ENCODE peak calls at places on chromosomes 11 and 22, in six cellular contexts. M, J, B, K, S and L are unnamed samples. For H3K27me3, the result is how much of the 10 kb centered on the place peaks cover.

GRCh38 chr11:5242933-5243844 is 6.5 kb downstream of the HBG1 start:
- DNase-seq in M (no peak), J (no peak), B (no peak), K (no peak), S (peak), L (no peak)

GRCh38 chr11:36116161-36116560 is 172.3 kb downstream of the LDLRAD3 start:
- DNase-seq in M (no peak), J (no peak), B (no peak), K (no peak), S (no peak), L (no peak)

GRCh38 chr11:107858217-107859070 is at the start of gene SLC35F2:
- DNase-seq in M (peak), J (peak), B (peak), K (peak), S (peak), L (peak)

GRCh38 chr22:46797355-46797754 is 34.9 kb downstream of the TBC1D22A start:
- DNase-seq in M (no peak), J (no peak), B (no peak), K (no peak), S (peak), L (no peak)

GRCh38 chr22:50703726-50704509 is 31.3 kb downstream of the SHANK3 start:
- DNase-seq in M (no peak), J (no peak), B (no peak), K (peak), S (no peak), L (peak)

GRCh38 chr11:89633125-89633695 is 76.9 kb upstream of the TRIM77 start:
- DNase-seq in M (no peak), J (no peak), B (no peak), K (no peak), S (no peak), L (no peak)

GRCh38 chr11:128835741-128836410 is 31.2 kb downstream of the KCNJ1 start:
- DNase-seq in M (peak), J (no peak), B (no peak), K (no peak), S (no peak), L (no peak)

GRCh38 chr11:109401532-109401931 is 20.5 kb upstream of the C11orf87 start:
- DNase-seq in M (no peak), J (no peak), B (no peak), K (no peak), S (no peak), L (no peak)

GRCh38 chr11:120186799-120187591 is 23.8 kb upstream of the OAF start:
- DNase-seq in M (peak), J (no peak), B (no peak), K (no peak), S (peak), L (peak)

GRCh38 chr22:49299821-49300231 is 527.8 kb downstream of the BRD1 start:
- DNase-seq in M (peak), J (no peak), B (no peak), K (no peak), S (no peak), L (peak)

GRCh38 chr11:72422414-72422813 is 11.9 kb downstream of the CLPB start:
- DNase-seq in M (no peak), J (no peak), B (no peak), K (no peak), S (no peak), L (no peak)

GRCh38 chr11:130647371-130647770 is 198.9 kb downstream of the ADAMTS15 start:
- DNase-seq in M (no peak), J (no peak), B (no peak), K (no peak), S (no peak), L (no peak)

GRCh38 chr11:10322830-10323792 is 18.2 kb downstream of the ADM start:
- DNase-seq in M (peak), J (no peak), B (peak), K (peak), S (peak), L (peak)

GRCh38 chr11:123719452-123719851 is 22.0 kb downstream of the ZNF202 start:
- DNase-seq in M (no peak), J (no peak), B (no peak), K (no peak), S (peak), L (no peak)

GRCh38 chr22:30875481-30876215 is 92.9 kb downstream of the MORC2 start:
- DNase-seq in M (no peak), J (no peak), B (no peak), K (peak), S (no peak), L (peak)

GRCh38 chr11:73783483-73784020 is 4.1 kb upstream of the MRPL48 start:
- DNase-seq in M (no peak), J (no peak), B (no peak), K (no peak), S (no peak), L (no peak)
- H3K27ac ChIP-seq in M (no peak), J (no peak), B (peak), K (no peak), S (no peak), L (no peak)

DNA sequence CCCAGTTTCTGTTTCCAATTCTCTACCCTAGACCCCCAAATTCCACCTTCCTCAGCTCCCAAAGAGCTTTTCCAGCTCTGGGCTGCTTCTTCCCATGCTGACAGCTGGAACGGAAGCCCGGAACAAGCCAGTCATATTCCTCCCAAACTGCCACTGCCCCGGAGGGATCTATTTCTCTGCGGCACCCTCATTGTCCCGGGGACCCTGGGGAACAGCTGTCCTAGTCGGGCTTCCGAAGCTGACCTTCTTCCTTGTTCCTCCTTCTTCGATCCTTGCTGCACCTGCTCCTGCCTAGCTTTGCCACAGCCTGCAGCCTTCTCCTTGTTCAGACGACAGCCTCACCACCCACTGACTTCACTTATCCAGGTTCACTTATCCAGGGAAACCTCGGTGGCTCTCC is 105.7 kb downstream of the TSPAN18 start:
- DNase-seq in M (no peak), J (no peak), B (no peak), K (no peak), S (no peak), L (no peak)
- H3K27me3 ChIP-seq in M (under half), J (under half), B (under half), K (under half), S (under half), L (under half)

DNA sequence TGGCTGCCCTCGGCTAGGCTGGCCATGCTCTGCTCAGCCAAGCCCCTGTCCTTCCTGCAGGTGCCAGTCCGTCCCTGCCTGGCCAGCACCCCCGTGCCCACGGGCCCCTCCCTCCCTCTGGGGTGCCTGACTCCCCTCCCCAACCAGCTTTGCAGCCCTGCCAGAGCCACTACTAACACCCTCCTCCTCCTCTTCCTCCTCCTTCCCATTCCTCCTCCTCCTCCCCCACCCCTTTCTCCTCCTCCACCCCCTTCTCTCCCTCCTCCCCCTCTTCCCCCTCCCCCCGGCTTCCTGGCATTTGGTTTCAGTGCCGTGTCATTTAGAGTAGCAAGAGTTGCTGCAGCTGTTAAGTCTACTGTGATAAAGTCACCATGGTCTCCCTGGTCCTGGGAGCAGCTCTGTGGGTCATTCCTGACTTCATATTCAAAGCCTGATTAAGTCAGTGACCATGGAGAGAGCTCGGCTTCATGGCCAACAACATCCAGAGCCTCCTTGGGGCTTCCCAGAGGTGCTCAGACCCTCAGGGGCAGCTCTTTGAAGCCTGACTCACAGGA is 78.5 kb downstream of the PIWIL3 start:
- DNase-seq in M (no peak), J (no peak), B (no peak), K (no peak), S (peak), L (no peak)
- H3K27ac ChIP-seq in M (no peak), J (no peak), B (no peak), K (no peak), S (peak), L (no peak)

DNA sequence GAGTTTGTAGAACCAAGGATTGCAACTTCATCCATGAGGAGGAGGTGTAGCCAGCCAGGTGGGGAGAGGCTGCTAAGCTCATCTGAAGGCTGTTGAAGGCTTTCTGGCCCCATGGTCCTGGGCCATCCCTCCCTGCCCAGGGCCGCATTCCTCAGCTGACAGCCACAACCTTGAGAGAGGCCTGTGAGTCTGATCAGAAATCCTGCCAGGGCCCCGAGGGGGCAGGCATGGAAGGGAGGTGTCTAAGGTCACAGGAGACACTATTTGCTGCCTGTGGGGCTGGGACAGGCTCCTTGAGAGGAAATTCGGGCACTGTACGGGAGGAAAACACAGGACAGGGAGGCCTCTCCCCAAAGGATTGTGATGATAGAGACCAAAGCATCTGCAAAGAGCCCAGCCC is 88.1 kb upstream of the IGLL5 start:
- DNase-seq in M (no peak), J (no peak), B (no peak), K (no peak), S (no peak), L (no peak)
- H3K27me3 ChIP-seq in M (under half), J (under half), B (under half), K (under half), S (under half), L (under half)

GRCh38 chr22:36055376-36056310 is 27.0 kb upstream of the RBFOX2 start:
- DNase-seq in M (no peak), J (no peak), B (no peak), K (no peak), S (peak), L (no peak)
- H3K27ac ChIP-seq in M (no peak), J (no peak), B (no peak), K (no peak), S (peak), L (no peak)

DNA sequence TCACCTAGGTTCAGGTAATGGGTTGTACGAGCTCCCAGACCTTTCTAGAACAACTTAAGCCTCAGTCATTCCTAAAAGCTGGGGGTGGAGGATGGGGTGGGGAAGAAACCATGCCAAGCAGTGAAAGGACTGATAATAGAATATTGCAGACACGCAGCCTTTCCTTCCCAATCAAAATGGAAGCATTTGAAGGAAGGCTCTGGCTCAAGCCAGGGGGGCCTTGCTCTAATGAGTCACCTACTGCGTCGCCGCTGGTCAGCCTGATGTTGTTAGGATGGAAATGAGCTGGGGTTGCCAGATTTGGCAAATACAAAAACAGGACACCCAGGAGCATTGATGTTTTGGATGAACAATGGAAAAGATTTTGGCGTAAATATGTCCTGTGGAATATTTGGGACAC is 6.2 kb downstream of the SYT12 start:
- DNase-seq in M (no peak), J (no peak), B (no peak), K (no peak), S (peak), L (no peak)
- H3K27me3 ChIP-seq in M (under half), J (under half), B (under half), K (under half), S (under half), L (under half)

GRCh38 chr11:34639545-34639944 is 18.7 kb downstream of the EHF start:
- DNase-seq in M (peak), J (no peak), B (no peak), K (no peak), S (no peak), L (no peak)

GRCh38 chr11:34641981-34642380 is 21.1 kb downstream of the EHF start:
- DNase-seq in M (peak), J (no peak), B (no peak), K (no peak), S (no peak), L (no peak)

GRCh38 chr11:34641456-34641855 is 20.6 kb downstream of the EHF start:
- DNase-seq in M (no peak), J (no peak), B (no peak), K (no peak), S (no peak), L (no peak)

GRCh38 chr11:34638897-34639296 is 18.0 kb downstream of the EHF start:
- DNase-seq in M (no peak), J (no peak), B (no peak), K (no peak), S (no peak), L (no peak)

DNA sequence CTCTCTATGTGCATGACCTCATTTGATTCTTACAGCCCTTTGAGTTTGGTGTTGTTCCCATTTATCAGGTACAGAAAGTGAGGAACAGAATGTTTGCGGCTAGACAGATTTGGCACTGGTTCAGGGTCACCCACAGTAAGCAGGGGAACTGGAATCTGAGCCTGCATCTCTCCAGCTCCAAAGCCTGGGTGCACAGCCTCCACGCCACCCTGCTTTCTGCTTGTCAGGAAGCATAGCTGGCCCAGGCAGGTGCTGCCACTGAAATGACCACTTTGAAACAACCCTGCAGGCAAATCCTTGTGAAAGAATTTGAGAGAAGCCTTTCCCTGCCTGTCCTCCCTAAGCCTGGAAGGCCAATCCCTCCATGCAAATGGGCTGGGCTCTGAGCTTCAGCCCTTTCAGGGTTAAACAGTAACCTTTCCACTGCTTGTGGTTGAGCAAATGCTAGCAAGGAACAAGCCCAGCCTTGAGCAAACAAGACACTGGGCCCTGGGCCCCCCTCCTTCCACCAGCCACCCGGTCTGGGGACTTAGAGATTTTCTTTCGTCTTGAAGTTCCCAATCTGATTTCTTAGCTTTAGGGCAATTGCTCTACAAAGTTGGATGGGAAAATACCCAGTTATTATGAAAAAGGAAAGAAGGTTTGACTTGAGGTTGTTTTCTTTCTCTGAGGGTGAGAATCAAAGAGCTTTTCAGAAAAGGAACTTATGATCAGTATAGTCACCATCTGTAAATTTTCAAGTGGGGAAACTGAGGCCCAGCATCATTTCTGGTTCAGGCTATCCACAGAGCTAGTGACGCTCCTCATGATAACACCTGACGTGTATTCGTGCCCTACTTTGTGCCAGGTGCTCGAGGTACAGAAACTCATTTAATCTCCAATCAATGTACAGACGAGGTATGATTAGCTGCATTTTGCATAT is 19.4 kb downstream of the EHF start:
- DNase-seq in M (peak), J (no peak), B (no peak), K (no peak), S (no peak), L (no peak)
- H3K27ac ChIP-seq in M (peak), J (no peak), B (no peak), K (no peak), S (no peak), L (peak)